ENCODE peak calls at places on chromosomes 3 and 15, in four cellular contexts. O is IMR-90, N is K562, K is GM12878. S is an unnamed sample.

GRCh38 chr15:58988011-58988785 is 735 bp downstream of the RNF111 start:
- DNase-seq in N (peak), O (peak), K (no peak), S (peak)

GRCh38 chr3:126028096-126028495 is 55.8 kb downstream of the SLC41A3 start:
- DNase-seq in K (no peak), O (no peak), N (no peak), S (no peak)

GRCh38 chr3:123390865-123391613 is 57.9 kb downstream of the ADCY5 start:
- DNase-seq in O (no peak), K (no peak), N (no peak), S (no peak)

GRCh38 chr3:58383476-58383875 is 50.2 kb downstream of the PDHB start:
- DNase-seq in K (no peak), O (peak), N (no peak), S (no peak)

GRCh38 chr3:9976736-9977709 is 9.6 kb downstream of the EMC3 start:
- DNase-seq in N (peak), O (peak), K (no peak), S (peak)

GRCh38 chr15:34584996-34585395 is 1.5 kb upstream of the GOLGA8B start:
- DNase-seq in K (no peak), N (no peak), O (no peak), S (no peak)

GRCh38 chr15:100780208-100780800 is 99.3 kb upstream of the ALDH1A3 start:
- DNase-seq in N (no peak), K (no peak), O (no peak), S (no peak)

GRCh38 chr3:128549283-128550112 is 56.5 kb upstream of the GATA2 start:
- DNase-seq in N (peak), K (no peak), O (peak), S (peak)

GRCh38 chr3:71785594-71786472 is 885 bp upstream of the PROK2 start:
- DNase-seq in K (no peak), N (no peak), O (no peak), S (no peak)

GRCh38 chr3:189911001-189911400 is 209.7 kb downstream of the P3H2 start:
- DNase-seq in K (no peak), O (no peak), N (no peak), S (no peak)

GRCh38 chr3:12686096-12686495 is 22.2 kb upstream of the RAF1 start:
- DNase-seq in K (no peak), N (no peak), O (no peak), S (peak)

GRCh38 chr3:12692444-12692843 is 28.5 kb upstream of the RAF1 start:
- DNase-seq in O (no peak), K (no peak), N (no peak), S (no peak)

GRCh38 chr3:12691733-12692132 is 27.8 kb upstream of the RAF1 start:
- DNase-seq in O (no peak), K (no peak), N (no peak), S (no peak)

GRCh38 chr3:12687948-12688347 is 24.0 kb upstream of the RAF1 start:
- DNase-seq in K (no peak), N (no peak), O (no peak), S (no peak)

DNA sequence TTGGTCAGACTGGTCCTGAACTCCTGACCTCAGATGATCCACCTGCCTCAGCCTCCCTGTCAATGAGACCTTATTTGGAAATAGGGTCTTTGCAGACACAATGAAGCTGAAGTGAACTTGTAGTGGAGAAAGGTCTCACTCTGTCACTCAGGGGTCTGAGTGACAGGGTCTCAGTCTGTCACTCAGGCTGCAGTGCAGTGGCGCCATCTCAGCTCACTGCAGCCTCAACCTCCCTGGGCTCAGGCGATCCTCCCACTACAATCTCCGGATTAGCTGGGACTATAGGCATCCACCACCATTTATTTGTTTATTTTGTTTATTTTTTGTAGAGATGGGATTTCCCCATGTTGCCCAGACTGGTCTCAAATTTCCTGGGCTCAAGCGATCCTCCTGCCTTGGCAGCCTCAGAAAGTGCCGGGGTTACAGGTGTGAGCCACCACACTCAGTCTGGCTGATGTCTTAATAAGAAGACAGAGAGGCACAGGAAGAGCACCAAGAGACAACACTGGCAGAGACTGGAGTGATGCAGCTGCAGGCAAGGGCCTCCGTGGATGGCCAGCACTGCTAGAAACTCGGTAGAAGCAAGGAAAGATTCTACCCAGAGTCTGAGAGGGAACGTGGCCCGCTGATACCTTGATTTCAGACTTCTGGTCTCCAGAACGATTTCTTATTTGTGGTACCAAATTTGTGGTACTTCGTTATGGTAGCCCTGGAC is 26.2 kb upstream of the RAF1 start:
- DNase-seq in K (no peak), N (no peak), O (peak), S (no peak)
- TF ChIP-seq FOS in K (no peak), N (no peak), O (no peak), S (no peak)

GRCh38 chr3:51538459-51539290 is at the start of gene RAD54L2:
- DNase-seq in O (peak), K (peak), N (peak), S (peak)
- TF ChIP-seq CTCF in O (peak), K (peak), N (no peak), S (no peak)

GRCh38 chr3:24382647-24383046 is 112.0 kb downstream of the THRB start:
- DNase-seq in N (no peak), O (no peak), K (no peak), S (no peak)
- TF ChIP-seq FOS in N (no peak), O (no peak), K (no peak), S (no peak)

DNA sequence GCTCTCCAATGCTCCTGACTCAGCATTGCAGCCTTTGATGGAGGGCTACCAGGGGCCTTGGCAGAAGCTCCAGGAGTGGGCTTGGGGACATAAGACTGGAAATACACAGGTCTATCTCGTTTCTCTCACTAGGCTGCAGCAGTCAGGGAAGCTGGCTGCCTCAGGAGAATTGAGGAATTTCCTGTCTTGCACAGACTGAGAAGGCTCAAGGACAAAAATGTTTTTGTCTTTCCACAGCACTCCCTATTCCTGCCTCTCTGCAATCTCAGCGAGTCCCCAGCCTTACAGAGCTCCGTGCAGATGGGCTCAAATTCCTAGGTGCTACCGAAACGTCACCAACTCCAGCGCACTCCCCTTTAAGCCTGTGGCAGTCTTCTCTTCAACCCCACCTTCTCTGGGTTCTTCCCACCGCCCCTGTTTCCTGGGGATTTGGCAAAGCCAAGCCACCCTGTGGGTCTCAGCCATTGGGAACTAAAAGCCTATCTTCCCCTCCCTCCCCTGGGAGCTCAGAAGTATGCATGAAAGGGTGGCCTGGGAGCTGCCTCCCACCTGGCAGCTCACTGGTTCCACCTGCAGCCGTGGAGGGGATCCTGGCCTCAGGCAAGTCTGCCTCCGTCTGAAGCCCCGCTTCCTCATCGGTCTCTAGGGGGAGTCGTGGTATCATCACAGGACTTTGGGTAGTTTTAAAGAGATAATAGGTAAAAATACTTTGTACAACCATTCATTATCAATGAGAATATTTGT is 322.6 kb upstream of the FRG2C start:
- DNase-seq in N (no peak), O (no peak), K (no peak), S (no peak)
- TF ChIP-seq CTCF in N (no peak), O (peak), K (no peak), S (no peak)

GRCh38 chr3:77885381-77885780 is 845.5 kb downstream of the ROBO2 start:
- DNase-seq in K (no peak), O (no peak), N (no peak), S (no peak)
- TF ChIP-seq FOS in K (no peak), O (no peak), N (no peak), S (no peak)

DNA sequence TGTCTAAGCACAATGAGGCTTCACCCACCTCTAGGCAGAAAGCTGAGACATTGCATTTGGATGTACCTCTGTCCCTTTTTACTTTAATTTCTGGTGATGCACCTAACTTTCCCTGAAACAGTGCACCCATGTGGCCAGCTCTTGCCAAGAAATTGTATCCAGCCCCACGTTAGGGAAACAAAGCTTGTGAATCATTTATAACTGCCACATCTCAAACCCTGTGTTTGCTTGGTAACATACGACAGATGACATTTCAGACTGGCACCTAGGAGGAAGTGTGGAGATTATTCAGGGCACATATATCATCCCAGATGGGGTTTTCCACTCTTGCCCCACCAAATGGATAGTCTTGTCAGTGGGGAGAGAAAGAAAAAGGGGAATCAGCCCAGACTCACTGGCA is 2.1 kb downstream of the CYB561D2 start:
- DNase-seq in N (no peak), O (peak), K (no peak), S (no peak)
- TF ChIP-seq CTCF in N (peak), O (peak), K (peak), S (peak)

GRCh38 chr15:90460142-90460824 is 69.4 kb upstream of the CRTC3 start:
- DNase-seq in N (no peak), K (no peak), O (no peak), S (no peak)

GRCh38 chr15:90465930-90466567 is 63.7 kb upstream of the CRTC3 start:
- DNase-seq in N (no peak), K (no peak), O (peak), S (peak)

GRCh38 chr15:90463381-90463780 is 66.3 kb upstream of the CRTC3 start:
- DNase-seq in N (no peak), O (peak), K (no peak), S (peak)

GRCh38 chr15:90469723-90470122 is 60.0 kb upstream of the CRTC3 start:
- DNase-seq in O (no peak), N (no peak), K (no peak), S (no peak)

GRCh38 chr15:90465140-90465929 is 64.4 kb upstream of the CRTC3 start:
- DNase-seq in O (peak), N (no peak), K (no peak), S (peak)
- TF ChIP-seq FOS in O (no peak), N (no peak), K (no peak), S (peak)

GRCh38 chr15:73939138-73939537 is 12.9 kb downstream of the LOXL1 start:
- DNase-seq in K (no peak), O (no peak), N (no peak), S (no peak)
- TF ChIP-seq CTCF in K (no peak), O (no peak), N (no peak), S (no peak)

GRCh38 chr15:98321916-98322315 is 326.4 kb upstream of the IGF1R start:
- DNase-seq in K (no peak), O (no peak), N (no peak), S (no peak)
- TF ChIP-seq FOS in K (no peak), O (no peak), N (no peak), S (no peak)

GRCh38 chr3:133376805-133377204 is 23.1 kb upstream of the BFSP2 start:
- DNase-seq in O (no peak), K (no peak), N (no peak), S (no peak)
- TF ChIP-seq CTCF in O (no peak), K (peak), N (peak), S (no peak)

S was measured in endothelial cell of umbilical vein.